ENCODE peak calls at places on chromosomes 1 and 21, in eight cellular contexts. C, O, T, P, Y, J, E and S are unnamed samples. For H3K27me3 and H3K36me3, the result is how much of the 10 kb centered on the place peaks cover.

GRCh38 chr1:60589916-60590315 is 492.4 kb upstream of the NFIA start:
- DNase-seq in C (no peak), O (no peak), T (no peak), P (no peak), Y (no peak), J (no peak), E (no peak), S (no peak)

GRCh38 chr1:73813726-73814125 is 384.2 kb downstream of the LRRIQ3 start:
- DNase-seq in C (no peak), O (no peak), T (no peak), P (no peak), Y (no peak), J (no peak), E (no peak), S (no peak)

GRCh38 chr1:14850563-14850962 is 252.1 kb downstream of the KAZN start:
- DNase-seq in C (no peak), O (no peak), T (no peak), P (peak), Y (peak), J (peak), E (no peak), S (no peak)

GRCh38 chr1:108877858-108878257 is 1.1 kb downstream of the GPSM2 start:
- DNase-seq in C (no peak), O (no peak), T (no peak), P (no peak), Y (no peak), J (no peak), E (no peak), S (no peak)

GRCh38 chr1:155173478-155174333 is at the start of gene TRIM46:
- DNase-seq in C (peak), O (peak), T (no peak), P (no peak), Y (peak), J (peak), E (peak), S (peak)

GRCh38 chr1:218665216-218665615 is 320.1 kb downstream of the TGFB2 start:
- DNase-seq in C (no peak), O (no peak), T (peak), P (no peak), Y (no peak), J (peak), E (peak), S (no peak)

GRCh38 chr1:235068155-235069121 is 60.2 kb downstream of the TOMM20 start:
- DNase-seq in C (no peak), O (no peak), T (no peak), P (no peak), Y (no peak), J (peak), E (no peak), S (no peak)

GRCh38 chr1:245583575-245584330 is 429.0 kb downstream of the KIF26B start:
- DNase-seq in C (no peak), O (no peak), T (no peak), P (no peak), Y (no peak), J (no peak), E (no peak), S (no peak)

GRCh38 chr1:113675299-113675698 is 84.0 kb downstream of the PHTF1 start:
- DNase-seq in C (no peak), O (no peak), T (no peak), P (no peak), Y (no peak), J (no peak), E (no peak), S (no peak)

GRCh38 chr1:34929497-34929852 is at the start of gene DLGAP3:
- DNase-seq in C (peak), O (no peak), T (no peak), P (no peak), Y (peak), J (no peak), E (no peak), S (no peak)

GRCh38 chr1:97632075-97632474 is 288.8 kb downstream of the DPYD start:
- DNase-seq in C (no peak), O (no peak), T (no peak), P (no peak), Y (no peak), J (no peak), E (no peak), S (no peak)

GRCh38 chr1:93663191-93663614 is 18.4 kb downstream of the BCAR3 start:
- DNase-seq in C (no peak), O (no peak), T (no peak), P (no peak), Y (peak), J (no peak), E (no peak), S (no peak)

GRCh38 chr1:17875171-17875881 is 120.2 kb downstream of the ACTL8 start:
- DNase-seq in C (no peak), O (no peak), T (no peak), P (no peak), Y (no peak), J (no peak), E (no peak), S (no peak)

GRCh38 chr1:108878678-108879077 is 1.9 kb downstream of the GPSM2 start:
- DNase-seq in C (no peak), O (no peak), T (no peak), P (no peak), Y (no peak), J (no peak), E (no peak), S (no peak)

GRCh38 chr1:100292711-100293110 is 26.7 kb downstream of the RTCA start:
- DNase-seq in C (no peak), O (no peak), T (no peak), P (no peak), Y (no peak), J (no peak), E (no peak), S (no peak)

GRCh38 chr21:34266322-34266721 is 97.5 kb upstream of the KCNE2 start:
- DNase-seq in C (no peak), O (no peak), T (no peak), P (no peak), Y (no peak), J (no peak), E (no peak), S (no peak)

GRCh38 chr1:17998889-17999288 is 108.7 kb upstream of the IGSF21 start:
- DNase-seq in C (no peak), O (no peak), T (no peak), P (no peak), Y (peak), J (no peak), E (no peak), S (no peak)

GRCh38 chr1:150235436-150235851 is 468 bp downstream of the ANP32E start:
- DNase-seq in C (no peak), O (no peak), T (no peak), P (peak), Y (peak), J (no peak), E (no peak), S (peak)

GRCh38 chr1:29832936-29833335 is 596.6 kb downstream of the PTPRU start:
- DNase-seq in C (no peak), O (no peak), T (no peak), P (no peak), Y (no peak), J (no peak), E (no peak), S (no peak)

GRCh38 chr1:15762546-15762945 is 4.0 kb downstream of the FBLIM1 start:
- DNase-seq in C (no peak), O (no peak), T (no peak), P (no peak), Y (no peak), J (no peak), E (no peak), S (no peak)

GRCh38 chr1:233614743-233615521 is 1.0 kb downstream of the KCNK1 start:
- DNase-seq in C (no peak), O (peak), T (no peak), P (peak), Y (no peak), J (peak), E (no peak), S (no peak)

GRCh38 chr1:234607091-234608025 is 2.6 kb downstream of the IRF2BP2 start:
- DNase-seq in C (peak), O (no peak), T (peak), P (peak), Y (no peak), J (no peak), E (peak), S (peak)

GRCh38 chr1:183842817-183843187 is 37.9 kb downstream of the RGL1 start:
- DNase-seq in C (no peak), O (no peak), T (no peak), P (no peak), Y (no peak), J (no peak), E (no peak), S (peak)

GRCh38 chr1:158454537-158454936 is 7.1 kb upstream of the OR10K1 start:
- DNase-seq in C (no peak), O (no peak), T (no peak), P (no peak), Y (no peak), J (no peak), E (no peak), S (no peak)

GRCh38 chr1:24057171-24057570 is 54.8 kb downstream of the MYOM3 start:
- DNase-seq in C (no peak), O (no peak), T (no peak), P (no peak), Y (no peak), J (no peak), E (no peak), S (no peak)

GRCh38 chr1:149915429-149916192 is 2.0 kb downstream of the SV2A start:
- DNase-seq in C (no peak), O (no peak), T (no peak), P (no peak), Y (peak), J (no peak), E (no peak), S (no peak)

GRCh38 chr1:64030411-64030810 is 173.0 kb upstream of the UBE2U start:
- DNase-seq in C (no peak), O (no peak), T (no peak), P (no peak), Y (no peak), J (no peak), E (no peak), S (no peak)

GRCh38 chr1:4794020-4794780 is 139.8 kb downstream of the AJAP1 start:
- DNase-seq in C (no peak), O (no peak), T (no peak), P (no peak), Y (no peak), J (no peak), E (no peak), S (no peak)

GRCh38 chr1:209506101-209506500 is 77.4 kb upstream of the CAMK1G start:
- DNase-seq in C (no peak), O (no peak), T (no peak), P (no peak), Y (no peak), J (no peak), E (no peak), S (no peak)

GRCh38 chr1:220164517-220164916 is 70.6 kb downstream of the IARS2 start:
- DNase-seq in C (no peak), O (no peak), T (no peak), P (no peak), Y (no peak), J (no peak), E (no peak), S (no peak)

GRCh38 chr1:181423301-181423918 is 59.9 kb upstream of the CACNA1E start:
- DNase-seq in C (peak), O (no peak), T (peak), P (peak), Y (peak), J (peak), E (peak), S (peak)

GRCh38 chr1:79188371-79188770 is 181.8 kb upstream of the ADGRL4 start:
- DNase-seq in C (no peak), O (peak), T (no peak), P (no peak), Y (no peak), J (no peak), E (no peak), S (no peak)

GRCh38 chr1:79190074-79190473 is 183.5 kb upstream of the ADGRL4 start:
- DNase-seq in C (no peak), O (peak), T (no peak), P (no peak), Y (no peak), J (no peak), E (no peak), S (no peak)

GRCh38 chr1:79186260-79186659 is 179.7 kb upstream of the ADGRL4 start:
- DNase-seq in C (no peak), O (no peak), T (no peak), P (no peak), Y (no peak), J (no peak), E (no peak), S (no peak)
- H3K4me3 ChIP-seq in C (no peak), O (no peak), T (no peak), P (no peak), Y (no peak), J (no peak), E (no peak), S (no peak)

GRCh38 chr1:207453710-207454045 is 450 bp upstream of the CR2 start:
- DNase-seq in C (no peak), O (no peak), T (no peak), P (no peak), Y (no peak), J (no peak), E (no peak), S (no peak)
- H3K27me3 ChIP-seq in C (under half), O (under half), T (half or more), P (under half), Y (under half), J (under half), E (half or more), S (half or more)

GRCh38 chr1:53315456-53316048 is 12.3 kb downstream of the LRP8 start:
- DNase-seq in C (no peak), O (no peak), T (no peak), P (no peak), Y (no peak), J (no peak), E (no peak), S (no peak)

GRCh38 chr1:53316742-53317650 is 10.9 kb downstream of the LRP8 start:
- DNase-seq in C (no peak), O (no peak), T (no peak), P (no peak), Y (no peak), J (no peak), E (no peak), S (no peak)

GRCh38 chr1:53316058-53316741 is 11.7 kb downstream of the LRP8 start:
- DNase-seq in C (no peak), O (no peak), T (no peak), P (no peak), Y (no peak), J (no peak), E (no peak), S (no peak)

GRCh38 chr1:53319296-53320101 is 8.4 kb downstream of the LRP8 start:
- DNase-seq in C (no peak), O (no peak), T (no peak), P (no peak), Y (no peak), J (no peak), E (no peak), S (no peak)

DNA sequence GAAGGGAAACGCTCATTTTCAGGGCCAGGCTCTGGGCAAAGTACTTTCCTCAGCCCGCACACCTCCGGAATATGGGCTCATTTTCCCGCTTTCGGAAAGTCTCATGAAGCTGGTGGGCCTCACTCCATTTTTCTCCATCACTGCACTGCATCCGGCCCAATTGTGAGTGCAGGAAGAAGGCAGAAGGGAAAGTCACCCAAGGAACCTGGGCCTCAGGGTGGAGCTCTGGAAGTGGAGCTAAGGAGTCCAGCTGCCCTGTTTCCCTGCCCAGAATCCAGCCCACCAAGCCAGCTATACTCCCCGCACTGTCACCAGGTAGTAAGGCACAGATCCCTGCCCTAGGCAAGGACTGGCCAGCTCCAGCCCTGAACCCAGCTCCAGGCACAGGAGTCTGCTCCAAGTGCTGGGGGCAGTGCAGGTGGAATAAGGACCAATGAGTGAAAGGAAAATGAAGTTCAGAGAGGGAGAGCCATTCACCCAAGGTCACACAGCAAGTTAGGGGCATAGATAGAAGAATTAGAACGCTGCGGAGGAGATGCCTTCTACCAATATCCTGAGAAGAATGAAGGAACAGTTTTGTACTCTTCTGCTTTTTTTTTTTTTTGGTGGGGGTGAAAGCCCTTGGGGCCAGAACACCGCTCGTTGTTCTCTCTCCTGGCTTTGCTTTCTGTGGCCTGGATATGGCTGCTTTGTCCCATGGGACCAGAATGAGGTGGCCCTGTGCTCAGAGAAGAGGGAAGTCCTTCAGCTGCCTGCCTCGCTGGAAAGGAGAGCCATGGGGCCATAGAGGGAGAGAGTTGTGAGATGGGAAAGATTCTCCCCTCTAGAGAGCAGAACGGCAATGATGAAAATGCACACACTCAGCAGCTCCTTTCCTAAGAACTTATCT is 10.0 kb downstream of the LRP8 start:
- DNase-seq in C (no peak), O (no peak), T (no peak), P (no peak), Y (no peak), J (no peak), E (no peak), S (no peak)
- H3K36me3 ChIP-seq in C (half or more), O (under half), T (under half), P (under half), Y (half or more), J (under half), E (under half), S (under half)

DNA sequence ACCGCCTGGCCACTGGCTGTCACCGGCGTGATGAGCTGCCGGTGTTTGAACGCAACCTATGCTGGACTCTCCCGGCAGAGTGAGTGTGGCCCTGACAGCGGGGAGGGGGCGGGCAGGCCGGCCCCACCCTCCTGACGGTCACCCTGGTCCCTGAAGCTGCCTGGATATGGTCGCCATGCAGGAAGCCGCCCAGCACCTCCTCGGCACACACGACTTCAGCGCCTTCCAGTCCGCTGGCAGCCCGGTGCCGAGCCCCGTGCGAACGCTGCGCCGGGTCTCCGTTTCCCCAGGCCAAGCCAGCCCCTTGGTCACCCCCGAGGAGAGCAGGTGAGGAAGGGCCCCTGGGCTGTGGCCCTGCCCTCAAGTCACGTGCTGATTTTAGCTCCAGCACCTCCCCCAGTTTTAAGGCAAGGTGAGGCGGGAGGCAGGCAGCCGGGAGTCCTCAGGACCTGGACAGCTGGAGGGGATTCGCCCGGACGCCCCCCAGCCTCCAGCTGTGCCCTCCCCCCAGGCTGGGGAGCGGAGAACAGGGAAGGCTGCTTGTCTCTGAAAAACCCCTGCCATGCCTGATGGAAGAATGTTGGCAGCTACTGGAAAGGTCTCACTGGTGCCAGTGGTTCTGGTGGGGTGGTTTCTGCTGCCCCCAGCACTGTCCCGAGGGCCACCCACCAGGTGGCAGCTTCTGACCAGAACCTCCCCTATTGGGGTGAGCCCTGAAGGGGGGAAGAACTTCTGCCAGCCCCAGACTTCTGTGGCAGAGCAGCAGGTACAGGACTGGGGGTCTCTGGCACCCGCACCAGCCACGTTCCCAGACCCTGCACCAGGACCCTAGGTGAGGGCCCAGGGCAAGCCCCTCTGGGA is 1.4 kb downstream of the PUSL1 start:
- DNase-seq in C (no peak), O (no peak), T (no peak), P (no peak), Y (peak), J (no peak), E (no peak), S (no peak)
- H3K4me3 ChIP-seq in C (peak), O (peak), T (peak), P (peak), Y (peak), J (peak), E (peak), S (no peak)

DNA sequence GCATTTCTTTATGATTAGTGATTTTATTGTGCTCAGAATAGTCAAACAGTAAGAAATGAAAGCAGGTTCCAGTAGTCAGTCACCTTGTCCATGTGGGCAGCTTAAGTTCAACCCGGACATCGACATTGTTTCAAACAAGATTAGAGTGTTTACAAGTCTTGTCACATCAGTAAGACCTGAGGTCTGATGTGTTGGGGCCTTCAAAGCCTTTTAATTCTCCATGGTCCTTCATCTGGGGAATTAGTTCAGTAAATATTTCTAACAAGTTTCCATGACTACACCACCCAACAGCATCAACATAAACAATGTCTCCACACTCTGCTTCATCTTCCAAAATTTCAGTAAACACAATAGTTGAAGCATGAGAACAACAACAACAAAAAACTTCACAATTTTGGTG is 15.1 kb upstream of the ADORA1 start:
- DNase-seq in C (no peak), O (no peak), T (no peak), P (no peak), Y (no peak), J (no peak), E (no peak), S (no peak)
- H3K27me3 ChIP-seq in C (under half), O (under half), T (under half), P (under half), Y (under half), J (under half), E (under half), S (under half)

DNA sequence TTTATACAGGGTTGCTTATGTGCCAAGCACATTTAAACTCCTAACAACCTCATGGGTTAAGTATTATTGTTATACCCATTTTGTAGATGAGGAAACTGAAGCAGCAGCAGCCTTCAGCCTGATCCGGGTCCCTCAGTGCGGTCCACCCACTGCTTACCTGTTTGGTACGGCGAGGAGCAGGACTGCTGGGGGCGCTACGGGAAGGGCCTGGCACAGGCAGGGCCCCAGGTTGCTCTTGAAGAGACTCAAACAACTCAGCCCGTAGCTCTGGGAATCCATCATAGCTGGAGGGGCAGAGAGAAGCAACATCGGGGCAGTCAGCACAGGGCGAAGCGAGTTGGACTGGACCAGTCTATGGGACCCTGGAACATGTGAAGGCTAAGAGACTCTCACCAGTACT is 9.2 kb downstream of the DENND4B start:
- DNase-seq in C (no peak), O (no peak), T (no peak), P (no peak), Y (no peak), J (no peak), E (no peak), S (no peak)
- H3K36me3 ChIP-seq in C (half or more), O (half or more), T (half or more), P (under half), Y (half or more), J (under half), E (half or more), S (half or more)